ENCODE peak calls at places on chromosomes 16 and 17, in ten cellular contexts. K is stimulated activated CD8-positive, alpha-beta memory T cell treated with anti-CD3 and anti-CD28 coated beads, Interleukin-4, amount 100 ng/mL, for 48 hours; W is glomerular endothelial cell; O is sciatic nerve; D is left lung; T is activated CD4-positive, CD25-positive, alpha-beta regulatory T cell; B is HEK293T; G is HFFc6; Z is breast epithelium; J is 8988T. L is an unnamed sample.

GRCh38 chr16:52552643-52553042 is 5.7 kb upstream of the TOX3 start:
- DNase-seq in K (no peak), W (no peak), O (no peak), D (no peak), T (no peak), B (no peak), G (no peak), Z (no peak), J (no peak), L (no peak)

GRCh38 chr17:3030096-3030495 is 33.3 kb downstream of the OR1D5 start:
- DNase-seq in K (no peak), W (peak), O (peak), D (peak), T (no peak), B (no peak), G (peak), Z (no peak), J (peak), L (no peak)

GRCh38 chr16:78501744-78502143 is 402.3 kb downstream of the WWOX start:
- DNase-seq in K (no peak), W (no peak), O (no peak), D (no peak), T (no peak), B (no peak), G (no peak), Z (no peak), J (no peak), L (no peak)

GRCh38 chr17:63939401-63939800 is 7.3 kb upstream of the CD79B start:
- DNase-seq in K (no peak), W (no peak), O (no peak), D (no peak), T (no peak), B (no peak), G (no peak), Z (no peak), J (no peak), L (no peak)

GRCh38 chr17:44978807-44979206 is 10.7 kb upstream of the C1QL1 start:
- DNase-seq in K (no peak), W (no peak), O (no peak), D (no peak), T (no peak), B (no peak), G (no peak), Z (no peak), J (no peak), L (no peak)

GRCh38 chr17:76204277-76204676 is 36.0 kb downstream of the RNF157 start:
- DNase-seq in K (no peak), W (no peak), O (no peak), D (no peak), T (no peak), B (no peak), G (peak), Z (no peak), J (peak), L (no peak)

GRCh38 chr17:50916708-50917417 is 50.7 kb upstream of the TOB1 start:
- DNase-seq in K (no peak), W (no peak), O (no peak), D (no peak), T (no peak), B (no peak), G (no peak), Z (no peak), J (no peak), L (no peak)

GRCh38 chr17:39164675-39165143 is 1.3 kb downstream of the ARL5C start:
- DNase-seq in K (peak), W (peak), O (peak), D (peak), T (peak), B (peak), G (peak), Z (peak), J (peak), L (peak)